ENCODE peak calls at places on chromosomes 13 and 19, in seven cellular contexts. One of them, this sample, is unnamed.

GRCh38 chr19:44675516-44675915 is 4.2 kb downstream of the CEACAM19 start:
- DNase-seq in neural progenitor cell: no peak
- DNase-seq in A549: no peak
- DNase-seq in HepG2: no peak
- DNase-seq in fibroblast of lung: no peak
- DNase-seq in GM23338: no peak
- DNase-seq in IMR-90: no peak
- DNase-seq in this sample: no peak

GRCh38 chr19:17205237-17206140 is 9.7 kb upstream of the USE1 start:
- DNase-seq in neural progenitor cell: peak; percentile 75
- DNase-seq in HepG2: peak; percentile 55
- DNase-seq in A549: peak; percentile 72
- DNase-seq in GM23338: peak; percentile 90
- DNase-seq in IMR-90: peak; percentile 34
- DNase-seq in fibroblast of lung: peak; percentile 64
- DNase-seq in this sample: peak; percentile 52

GRCh38 chr13:34034411-34034810 is 216.5 kb downstream of the RFC3 start:
- DNase-seq in fibroblast of lung: no peak
- DNase-seq in neural progenitor cell: no peak
- DNase-seq in HepG2: no peak
- DNase-seq in GM23338: no peak
- DNase-seq in A549: no peak
- DNase-seq in IMR-90: no peak
- DNase-seq in this sample: no peak

GRCh38 chr13:113468461-113469147 is 15.3 kb upstream of the ADPRHL1 start:
- DNase-seq in A549: no peak
- DNase-seq in fibroblast of lung: no peak
- DNase-seq in HepG2: no peak
- DNase-seq in neural progenitor cell: peak; percentile 68
- DNase-seq in IMR-90: no peak
- DNase-seq in GM23338: no peak
- DNase-seq in this sample: no peak

GRCh38 chr19:41932259-41933130 is 4.2 kb upstream of the ERFL start:
- DNase-seq in A549: no peak
- DNase-seq in IMR-90: no peak
- DNase-seq in GM23338: peak; percentile 45
- DNase-seq in neural progenitor cell: no peak
- DNase-seq in HepG2: no peak
- DNase-seq in fibroblast of lung: no peak
- DNase-seq in this sample: no peak

GRCh38 chr19:4523306-4524110 is 5.2 kb upstream of the PLIN4 start:
- DNase-seq in IMR-90: peak; percentile 10
- DNase-seq in A549: peak; percentile 57
- DNase-seq in fibroblast of lung: peak; percentile 36
- DNase-seq in GM23338: peak; percentile 74
- DNase-seq in HepG2: peak; percentile 51
- DNase-seq in neural progenitor cell: peak; percentile 37
- DNase-seq in this sample: no peak

GRCh38 chr19:40360020-40360686 is 11.7 kb downstream of the PLD3 start:
- DNase-seq in HepG2: no peak
- DNase-seq in IMR-90: no peak
- DNase-seq in neural progenitor cell: no peak
- DNase-seq in GM23338: no peak
- DNase-seq in A549: no peak
- DNase-seq in fibroblast of lung: no peak
- DNase-seq in this sample: no peak

GRCh38 chr13:40652588-40652940 is 13.9 kb downstream of the FOXO1 start:
- DNase-seq in neural progenitor cell: no peak
- DNase-seq in HepG2: no peak
- DNase-seq in GM23338: peak; percentile 53
- DNase-seq in fibroblast of lung: no peak
- DNase-seq in IMR-90: no peak
- DNase-seq in A549: no peak
- DNase-seq in this sample: no peak

GRCh38 chr19:18262917-18263316 is 11.3 kb downstream of the IQCN start:
- DNase-seq in GM23338: no peak
- DNase-seq in fibroblast of lung: no peak
- DNase-seq in A549: no peak
- DNase-seq in HepG2: no peak
- DNase-seq in neural progenitor cell: no peak
- DNase-seq in IMR-90: no peak
- DNase-seq in this sample: no peak

GRCh38 chr19:47274891-47275865 is 493 bp downstream of the INAFM1 start:
- DNase-seq in GM23338: peak; percentile 62
- DNase-seq in fibroblast of lung: no peak
- DNase-seq in IMR-90: no peak
- DNase-seq in HepG2: no peak
- DNase-seq in neural progenitor cell: peak; percentile 72
- DNase-seq in A549: no peak
- DNase-seq in this sample: peak; percentile 25

GRCh38 chr19:18793144-18794028 is 2.3 kb upstream of the COMP start:
- DNase-seq in IMR-90: no peak
- DNase-seq in GM23338: no peak
- DNase-seq in fibroblast of lung: no peak
- DNase-seq in HepG2: no peak
- DNase-seq in neural progenitor cell: no peak
- DNase-seq in A549: no peak
- DNase-seq in this sample: no peak

GRCh38 chr13:64075543-64076271 is 2660.1 kb upstream of the PCDH20 start:
- DNase-seq in IMR-90: no peak
- DNase-seq in fibroblast of lung: no peak
- DNase-seq in HepG2: peak; percentile 88
- DNase-seq in A549: no peak
- DNase-seq in GM23338: no peak
- DNase-seq in neural progenitor cell: no peak
- DNase-seq in this sample: no peak

GRCh38 chr19:41537789-41538188 is 38.2 kb upstream of the CEACAM21 start:
- DNase-seq in A549: peak; percentile 52
- DNase-seq in neural progenitor cell: no peak
- DNase-seq in fibroblast of lung: peak; percentile 31
- DNase-seq in GM23338: peak; percentile 74
- DNase-seq in HepG2: peak; percentile 6
- DNase-seq in IMR-90: peak; percentile 22
- DNase-seq in this sample: peak; percentile 8

DNA sequence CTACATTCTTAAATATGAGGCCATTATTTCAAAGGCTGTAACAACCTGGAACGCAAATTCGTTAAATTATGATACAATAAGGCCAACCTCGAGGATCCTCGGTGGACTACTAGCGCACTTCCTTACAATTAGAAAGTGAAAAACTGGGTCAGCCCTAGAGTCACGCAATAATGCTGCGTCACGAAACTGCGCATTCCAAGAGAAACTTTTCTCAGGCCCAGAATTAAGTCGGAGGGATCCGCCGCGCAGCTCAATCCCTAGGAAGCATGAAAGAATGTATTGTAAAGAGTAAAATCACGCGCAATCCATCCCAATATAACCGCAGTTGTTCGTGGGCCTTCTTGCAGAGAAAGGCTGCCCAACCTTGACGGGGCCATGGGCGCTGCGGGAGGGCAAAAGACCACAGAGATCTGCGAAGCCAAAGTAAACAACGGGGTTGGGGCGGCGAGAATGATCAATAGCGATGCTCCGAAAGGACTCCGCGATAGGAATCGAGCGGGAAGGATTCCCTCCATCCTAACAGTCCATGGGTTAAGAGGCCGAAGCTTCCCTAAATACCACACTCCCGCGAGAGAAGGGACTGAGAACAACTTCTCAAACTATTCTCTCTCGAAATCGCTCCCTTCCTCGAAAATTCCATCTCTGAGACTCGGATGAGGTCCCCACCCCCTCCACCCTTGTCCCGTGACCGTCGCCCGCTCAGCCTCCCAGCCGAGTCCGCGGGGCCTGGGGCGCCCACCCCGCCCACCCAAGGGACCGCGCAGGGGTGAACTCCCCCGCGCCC is 564 bp downstream of the SPART start:
- DNase-seq in A549: peak; percentile 69
- DNase-seq in GM23338: peak; percentile 86
- DNase-seq in neural progenitor cell: peak; percentile 81
- DNase-seq in IMR-90: peak; percentile 92
- DNase-seq in HepG2: peak; percentile 35
- DNase-seq in fibroblast of lung: peak; percentile 93
- DNase-seq in this sample: no peak
- H3K27ac ChIP-seq in A549: peak overlapping the region; percentile 97
- H3K27ac ChIP-seq in GM23338: peak overlapping the region; percentile 95
- H3K27ac ChIP-seq in neural progenitor cell: peak overlapping the region; percentile 19
- H3K27ac ChIP-seq in IMR-90: peak overlapping the region; percentile 96
- H3K27ac ChIP-seq in HepG2: peak overlapping the region; percentile 77
- H3K27ac ChIP-seq in fibroblast of lung: peak overlapping the region; percentile 100
- H3K27ac ChIP-seq in this sample: no peak overlapping the region

GRCh38 chr19:11152318-11153062 is 3.1 kb downstream of the SPC24 start:
- DNase-seq in fibroblast of lung: peak; percentile 92
- DNase-seq in GM23338: no peak
- DNase-seq in neural progenitor cell: no peak
- DNase-seq in HepG2: no peak
- DNase-seq in A549: peak; percentile 63
- DNase-seq in IMR-90: peak; percentile 78
- DNase-seq in this sample: no peak

GRCh38 chr19:11154683-11155047 is 917 bp downstream of the SPC24 start:
- DNase-seq in A549: no peak
- DNase-seq in neural progenitor cell: no peak
- DNase-seq in HepG2: no peak
- DNase-seq in fibroblast of lung: no peak
- DNase-seq in GM23338: no peak
- DNase-seq in IMR-90: no peak
- DNase-seq in this sample: no peak

GRCh38 chr19:11159598-11160001 is 4.0 kb upstream of the SPC24 start:
- DNase-seq in GM23338: no peak
- DNase-seq in fibroblast of lung: peak; percentile 81
- DNase-seq in IMR-90: peak; percentile 41
- DNase-seq in HepG2: no peak
- DNase-seq in neural progenitor cell: no peak
- DNase-seq in A549: no peak
- DNase-seq in this sample: no peak

GRCh38 chr19:11151181-11151580 is 4.4 kb downstream of the SPC24 start:
- DNase-seq in fibroblast of lung: no peak
- DNase-seq in IMR-90: no peak
- DNase-seq in GM23338: no peak
- DNase-seq in neural progenitor cell: no peak
- DNase-seq in HepG2: no peak
- DNase-seq in A549: no peak
- DNase-seq in this sample: no peak

GRCh38 chr19:11155373-11156120 is at the start of gene SPC24:
- DNase-seq in fibroblast of lung: peak; percentile 99
- DNase-seq in HepG2: peak; percentile 98
- DNase-seq in neural progenitor cell: peak; percentile 99
- DNase-seq in GM23338: peak; percentile 99
- DNase-seq in IMR-90: peak; percentile 99
- DNase-seq in A549: peak; percentile 97
- DNase-seq in this sample: peak; percentile 99
- TF ChIP-seq CTCF in fibroblast of lung: no peak
- TF ChIP-seq CTCF in HepG2: peak; percentile 29
- TF ChIP-seq CTCF in neural progenitor cell: peak; percentile 28
- TF ChIP-seq CTCF in GM23338: no peak
- TF ChIP-seq CTCF in IMR-90: peak; percentile 4
- TF ChIP-seq CTCF in A549: no peak
- TF ChIP-seq CTCF in this sample: peak; percentile 41

GRCh38 chr13:92316030-92316429 is 910.6 kb upstream of the GPC6 start:
- DNase-seq in IMR-90: no peak
- DNase-seq in GM23338: no peak
- DNase-seq in fibroblast of lung: no peak
- DNase-seq in neural progenitor cell: no peak
- DNase-seq in A549: no peak
- DNase-seq in HepG2: no peak
- DNase-seq in this sample: no peak

GRCh38 chr13:92313382-92313781 is 913.2 kb upstream of the GPC6 start:
- DNase-seq in IMR-90: no peak
- DNase-seq in fibroblast of lung: peak; percentile 66
- DNase-seq in neural progenitor cell: no peak
- DNase-seq in A549: no peak
- DNase-seq in HepG2: no peak
- DNase-seq in GM23338: no peak
- DNase-seq in this sample: no peak

GRCh38 chr13:92315265-92315664 is 911.3 kb upstream of the GPC6 start:
- DNase-seq in A549: no peak
- DNase-seq in IMR-90: no peak
- DNase-seq in fibroblast of lung: peak; percentile 20
- DNase-seq in HepG2: no peak
- DNase-seq in neural progenitor cell: no peak
- DNase-seq in GM23338: no peak
- DNase-seq in this sample: no peak

GRCh38 chr13:92320323-92320722 is 906.3 kb upstream of the GPC6 start:
- DNase-seq in fibroblast of lung: peak; percentile 12
- DNase-seq in HepG2: no peak
- DNase-seq in IMR-90: no peak
- DNase-seq in neural progenitor cell: no peak
- DNase-seq in GM23338: no peak
- DNase-seq in A549: no peak
- DNase-seq in this sample: no peak

DNA sequence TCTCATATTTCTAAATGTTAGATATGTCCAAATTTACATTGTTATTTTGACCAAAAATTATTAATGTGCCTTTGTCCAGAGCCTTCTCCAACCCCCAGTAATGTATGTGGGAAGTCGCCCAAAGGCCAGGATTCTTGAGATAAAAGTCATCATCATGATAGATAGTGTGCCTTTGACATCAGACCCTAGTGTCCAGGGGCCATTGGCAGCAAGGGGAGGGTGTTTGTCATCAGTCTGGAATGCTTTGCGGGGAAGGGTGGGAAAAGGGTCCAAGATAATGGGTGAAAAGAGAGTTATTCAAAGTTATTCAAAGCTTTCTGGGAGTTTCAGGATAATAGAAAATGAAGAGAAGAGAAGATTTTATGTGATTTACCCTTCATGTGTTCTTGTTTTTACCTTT is 909.5 kb upstream of the GPC6 start:
- DNase-seq in GM23338: no peak
- DNase-seq in fibroblast of lung: peak; percentile 80
- DNase-seq in A549: peak; percentile 3
- DNase-seq in IMR-90: peak; percentile 24
- DNase-seq in HepG2: no peak
- DNase-seq in neural progenitor cell: no peak
- DNase-seq in this sample: no peak
- H3K4me2 ChIP-seq in GM23338: no peak overlapping the region
- H3K4me2 ChIP-seq in fibroblast of lung: no peak overlapping the region
- H3K4me2 ChIP-seq in A549: no peak overlapping the region
- H3K4me2 ChIP-seq in IMR-90: no peak overlapping the region
- H3K4me2 ChIP-seq in HepG2: no peak overlapping the region
- H3K4me2 ChIP-seq in neural progenitor cell: no peak overlapping the region
- H3K4me2 ChIP-seq in this sample: no peak overlapping the region

DNA sequence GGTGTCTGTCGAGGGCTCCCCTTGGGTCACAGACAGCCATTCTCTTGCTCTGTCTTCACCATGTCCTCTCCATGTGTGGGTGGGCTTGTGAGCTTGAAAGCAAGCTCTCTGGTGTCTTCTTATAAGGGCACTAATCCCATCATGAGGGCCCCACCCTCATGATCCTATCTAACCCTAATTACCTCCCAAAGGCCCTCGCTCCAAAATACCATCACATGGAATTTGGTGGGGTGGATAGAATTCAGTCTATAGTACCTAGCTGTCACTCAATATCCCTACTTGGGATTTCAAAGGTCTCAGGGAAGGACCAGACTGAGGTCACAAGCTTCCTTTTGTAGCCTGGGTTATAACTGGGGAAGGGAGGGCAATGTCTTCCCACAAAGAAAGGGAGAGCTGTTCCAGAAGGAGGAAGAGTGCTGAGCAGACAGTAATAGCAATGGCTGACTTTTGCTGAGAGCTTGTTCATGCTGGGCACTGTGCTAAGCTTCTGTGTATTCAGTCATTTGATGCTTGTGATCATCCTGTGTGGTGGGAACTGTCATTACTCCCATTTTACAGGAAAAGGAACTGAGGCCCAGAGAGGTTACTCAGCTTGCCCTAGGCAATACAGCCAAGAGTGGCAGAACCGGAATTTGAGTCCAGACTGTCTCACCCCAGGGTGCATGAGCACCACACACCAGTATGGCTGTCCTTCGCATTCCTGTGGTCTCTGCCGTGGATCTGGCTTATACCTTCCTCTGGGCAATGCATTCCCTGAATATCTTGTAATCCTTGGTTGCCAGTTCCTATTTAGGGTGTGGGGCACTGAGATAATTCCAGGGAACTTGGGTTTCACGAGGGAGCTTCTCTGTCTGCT is 8.2 kb downstream of the FXYD5 start:
- DNase-seq in A549: no peak
- DNase-seq in GM23338: no peak
- DNase-seq in IMR-90: no peak
- DNase-seq in HepG2: no peak
- DNase-seq in fibroblast of lung: no peak
- DNase-seq in neural progenitor cell: no peak
- DNase-seq in this sample: no peak
- H3K27ac ChIP-seq in A549: no peak overlapping the region
- H3K27ac ChIP-seq in GM23338: no peak overlapping the region
- H3K27ac ChIP-seq in IMR-90: no peak overlapping the region
- H3K27ac ChIP-seq in HepG2: no peak overlapping the region
- H3K27ac ChIP-seq in fibroblast of lung: no peak overlapping the region
- H3K27ac ChIP-seq in neural progenitor cell: no peak overlapping the region
- H3K27ac ChIP-seq in this sample: no peak overlapping the region